ENCODE peak calls at places on chromosomes 3 and 15, in four cellular contexts. W is H1, E is mesenchymal stem cell, M is neuronal stem cell. G is an unnamed sample. For H3K4me1, the result is how much of the 10 kb centered on the place peaks cover.

GRCh38 chr3:12143949-12144504 is 14.7 kb downstream of the TIMP4 start:
- DNase-seq in W (no peak), E (peak), M (no peak), G (peak)

GRCh38 chr3:11010406-11011165 is 18.0 kb downstream of the SLC6A1 start:
- DNase-seq in W (no peak), E (no peak), M (no peak), G (no peak)

GRCh38 chr3:148233403-148233802 is 464.3 kb upstream of the AGTR1 start:
- DNase-seq in W (no peak), E (peak), M (no peak), G (peak)

GRCh38 chr15:25397110-25397509 is 41.7 kb downstream of the UBE3A start:
- DNase-seq in W (no peak), E (no peak), M (no peak), G (no peak)

GRCh38 chr3:15291589-15292541 is 40.5 kb downstream of the SH3BP5 start:
- DNase-seq in W (no peak), E (peak), M (no peak), G (no peak)

GRCh38 chr15:39589815-39590644 is 9.2 kb downstream of the THBS1 start:
- DNase-seq in W (no peak), E (peak), M (no peak), G (peak)

GRCh38 chr3:114451561-114452018 is 157.8 kb downstream of the TIGIT start:
- DNase-seq in W (no peak), E (no peak), M (no peak), G (peak)

GRCh38 chr3:67692621-67693020 is 38.2 kb upstream of the SUCLG2 start:
- DNase-seq in W (no peak), E (peak), M (no peak), G (no peak)

GRCh38 chr15:58065445-58066041 is at the start of gene ALDH1A2:
- DNase-seq in W (peak), E (no peak), M (peak), G (no peak)

GRCh38 chr3:190131329-190131728 is 10.6 kb upstream of the P3H2 start:
- DNase-seq in W (no peak), E (peak), M (no peak), G (peak)

GRCh38 chr3:25686766-25687165 is 22.1 kb upstream of the TOP2B start:
- DNase-seq in W (no peak), E (no peak), M (no peak), G (no peak)

GRCh38 chr15:29795610-29796009 is 26.7 kb downstream of the TJP1 start:
- DNase-seq in W (no peak), E (peak), M (no peak), G (no peak)

GRCh38 chr3:144018776-144019175 is 47.2 kb downstream of the DIPK2A start:
- DNase-seq in W (no peak), E (peak), M (no peak), G (peak)

DNA sequence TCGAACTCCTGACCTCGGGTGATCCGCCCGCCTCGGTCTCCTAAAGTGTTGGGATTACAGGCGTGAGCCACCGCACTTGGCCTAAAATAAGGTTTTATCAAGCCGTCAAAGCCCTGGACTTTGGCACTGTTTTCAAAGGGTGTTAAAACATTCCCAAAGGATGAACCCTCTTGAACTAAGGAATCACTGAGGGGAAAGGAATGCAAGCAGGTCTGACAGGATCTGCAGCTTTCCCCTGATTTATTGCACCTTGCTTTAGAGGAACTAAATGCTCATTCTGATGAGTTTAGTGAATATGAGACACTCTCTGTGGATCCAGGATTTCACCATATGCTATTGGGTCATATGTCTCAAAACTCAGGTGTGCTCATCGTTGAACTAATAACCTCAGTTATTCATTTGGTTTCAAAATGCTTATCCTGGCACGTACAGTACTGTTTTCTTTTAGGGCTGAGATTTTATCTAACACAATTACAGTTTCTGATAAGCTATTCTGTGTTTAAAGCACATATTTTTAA is 63.0 kb upstream of the TSC22D2 start:
- DNase-seq in W (no peak), E (peak), M (no peak), G (no peak)
- H2BK120ac ChIP-seq in W (no peak), E (no peak), M (no peak), G (no peak)

GRCh38 chr3:125055165-125055912 is 458 bp downstream of the HEG1 start:
- DNase-seq in W (peak), E (no peak), M (no peak), G (peak)
- H2AFZ ChIP-seq in W (peak), E (no peak), M (peak), G (peak)

DNA sequence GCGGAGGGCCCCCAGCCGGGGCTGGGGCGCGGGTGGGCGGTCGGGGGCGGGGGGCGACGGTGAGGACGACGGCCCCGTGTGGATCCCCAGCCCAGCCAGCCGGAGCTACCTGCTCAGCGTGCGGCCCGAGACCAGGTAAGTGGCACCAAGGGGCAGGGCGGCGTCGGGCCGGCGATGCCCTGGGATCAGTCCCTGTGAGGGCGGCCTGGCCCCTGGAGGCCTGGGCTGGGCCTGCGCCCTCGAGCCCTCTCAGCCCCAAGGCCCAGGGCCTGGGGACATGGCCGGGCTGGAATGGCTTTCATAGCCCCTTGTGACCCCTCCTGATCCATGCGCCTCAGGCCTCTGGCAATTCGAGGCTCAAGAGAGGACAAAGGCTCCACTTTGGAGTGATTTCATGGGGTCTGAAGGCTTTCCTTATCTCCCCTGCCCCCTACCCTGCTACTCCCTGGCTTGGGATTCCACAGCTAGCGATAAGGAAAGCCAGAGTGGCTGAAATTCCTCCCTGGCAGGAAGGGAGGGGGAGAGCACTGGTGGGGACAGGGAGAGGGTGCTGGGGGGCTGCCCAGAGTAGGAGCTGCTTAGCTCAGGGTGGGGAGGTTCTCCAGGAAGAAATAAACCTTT is 415 bp downstream of the ALPK3 start:
- DNase-seq in W (peak), E (peak), M (peak), G (no peak)
- H3K4me1 ChIP-seq in W (under half), E (under half), M (under half), G (under half)

GRCh38 chr15:74869726-74870407 is 3.3 kb downstream of the SCAMP2 start:
- DNase-seq in W (no peak), E (peak), M (no peak), G (peak)
- H2BK120ac ChIP-seq in W (no peak), E (no peak), M (no peak), G (no peak)

DNA sequence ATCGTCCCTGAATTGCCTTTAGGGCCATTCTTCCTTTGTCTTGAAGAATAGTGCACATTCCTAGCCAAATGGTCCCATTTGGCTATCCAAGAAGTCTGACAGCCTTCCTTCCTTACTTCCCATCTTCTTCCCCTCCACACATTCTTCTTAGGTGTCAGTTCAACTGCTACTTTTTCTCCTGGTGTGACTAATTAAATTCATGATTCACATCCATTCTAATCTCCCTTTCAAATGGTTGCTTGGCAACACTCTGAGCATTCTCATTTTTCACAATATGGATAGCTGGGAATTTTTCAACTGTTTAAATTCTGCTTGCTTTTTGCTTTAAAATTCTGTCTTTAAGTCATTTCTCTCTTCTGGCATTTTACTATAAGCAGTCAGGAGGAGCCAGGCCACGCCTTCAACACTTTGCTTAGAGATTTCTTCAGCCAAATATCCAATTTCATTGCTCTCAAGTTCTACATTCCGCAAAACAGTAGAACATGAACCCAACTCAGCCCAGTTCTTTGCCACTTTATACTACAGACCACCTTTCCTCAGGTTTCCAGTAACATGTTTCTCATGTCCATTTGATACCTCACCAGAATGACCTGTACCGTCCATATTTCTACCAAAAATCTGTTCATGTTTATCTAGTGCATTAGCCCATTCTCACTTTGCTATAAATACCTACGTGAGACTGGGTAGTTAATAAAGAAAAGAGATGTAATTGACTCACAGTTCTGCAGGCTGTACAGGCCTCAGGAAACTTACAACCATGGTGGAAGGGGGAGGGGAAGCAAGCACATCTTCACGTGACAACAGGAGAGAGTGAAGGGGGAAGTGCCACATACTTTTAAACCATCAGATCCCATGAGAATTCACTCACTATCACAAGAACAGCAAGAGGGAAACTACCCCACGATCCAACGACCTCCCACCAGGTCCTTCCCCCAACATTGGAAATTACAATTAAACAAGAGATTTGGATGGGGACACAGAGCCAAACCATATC is 31.9 kb upstream of the MCF2L2 start:
- DNase-seq in W (no peak), E (no peak), M (no peak), G (no peak)
- H2AFZ ChIP-seq in W (no peak), E (no peak), M (peak), G (no peak)

GRCh38 chr3:129582799-129583198 is 23.7 kb downstream of the PLXND1 start:
- DNase-seq in W (no peak), E (no peak), M (no peak), G (no peak)
- H3K4me1 ChIP-seq in W (under half), E (under half), M (under half), G (under half)

GRCh38 chr3:40407611-40408010 is 20.6 kb downstream of the ENTPD3 start:
- DNase-seq in W (no peak), E (no peak), M (no peak), G (no peak)
- H2BK120ac ChIP-seq in W (no peak), E (no peak), M (no peak), G (no peak)

GRCh38 chr3:159922861-159923312 is 65.7 kb upstream of the IL12A start:
- DNase-seq in W (no peak), E (no peak), M (no peak), G (no peak)
- H2AFZ ChIP-seq in W (peak), E (no peak), M (no peak), G (no peak)